ENCODE peak calls at places on chromosomes 4 and X, in nine cellular contexts. X is EL; B is hippocampal formation; L is stimulated activated CD4-positive, alpha-beta T cell treated with anti-CD3 and anti-CD28 coated beads, Interleukin-1b, Interleukin-23, amount 100 ng/mL, for 1 hour; V is activated T-cell treated with anti-CD3 and anti-CD28 coated beads for 24 hours; Q is endothelial cell; J is right cardiac atrium; T is RPMI7951; W is colonic mucosa. U is an unnamed sample.

GRCh38 chr4:108979754-108980153 is 216.9 kb upstream of the ETNPPL start:
- DNase-seq in X (no peak), B (peak; percentile 1), L (no peak), V (no peak), Q (no peak), J (no peak), T (no peak), W (no peak), U (no peak)

GRCh38 chr4:89837385-89837995 is 529 bp upstream of the SNCA start:
- DNase-seq in X (peak; percentile 1), B (peak; percentile 41), L (no peak), V (no peak), Q (peak; percentile 59), J (no peak), T (no peak), W (peak; percentile 20), U (no peak)

GRCh38 chr4:145423017-145423708 is 58.5 kb upstream of the SMAD1 start:
- DNase-seq in X (no peak), B (no peak), L (no peak), V (no peak), Q (no peak), J (no peak), T (no peak), W (no peak), U (no peak)

GRCh38 chrX:153944140-153944799 is at the start of gene RENBP:
- DNase-seq in X (no peak), B (no peak), L (no peak), V (no peak), Q (no peak), J (peak; percentile 63), T (no peak), W (no peak), U (peak; percentile 31)

GRCh38 chr4:176187610-176188009 is 7.8 kb downstream of the SPATA4 start:
- DNase-seq in X (peak; percentile 36), B (no peak), L (no peak), V (no peak), Q (no peak), J (no peak), T (no peak), W (no peak), U (no peak)

GRCh38 chr4:10866691-10867090 is 182.1 kb upstream of the CLNK start:
- DNase-seq in X (no peak), B (no peak), L (no peak), V (no peak), Q (no peak), J (no peak), T (no peak), W (no peak), U (no peak)

GRCh38 chr4:17762705-17763104 is 18.7 kb downstream of the FAM184B start:
- DNase-seq in X (peak; percentile 23), B (no peak), L (no peak), V (no peak), Q (no peak), J (no peak), T (peak; percentile 32), W (no peak), U (no peak)

GRCh38 chr4:161704653-161705052 is 459.1 kb downstream of the FSTL5 start:
- DNase-seq in X (no peak), B (no peak), L (no peak), V (no peak), Q (no peak), J (no peak), T (no peak), W (no peak), U (no peak)

GRCh38 chr4:4585012-4585670 is 43.3 kb upstream of the STX18 start:
- DNase-seq in X (peak; percentile 81), B (no peak), L (no peak), V (no peak), Q (no peak), J (no peak), T (no peak), W (no peak), U (no peak)

GRCh38 chr4:183098080-183098722 is 856 bp upstream of the WWC2 start:
- DNase-seq in X (peak; percentile 69), B (no peak), L (no peak), V (no peak), Q (peak; percentile 69), J (peak; percentile 74), T (peak; percentile 62), W (peak; percentile 29), U (no peak)

GRCh38 chr4:85783483-85783882 is 308.5 kb downstream of the ARHGAP24 start:
- DNase-seq in X (peak; percentile 93), B (no peak), L (no peak), V (no peak), Q (no peak), J (no peak), T (peak; percentile 68), W (no peak), U (no peak)

GRCh38 chrX:147958316-147958715 is 22.8 kb upstream of the FMR1NB start:
- DNase-seq in X (peak; percentile 64), B (no peak), L (no peak), V (no peak), Q (no peak), J (no peak), T (peak; percentile 51), W (no peak), U (no peak)

GRCh38 chrX:120271218-120271617 is 20.6 kb downstream of the ZBTB33 start:
- DNase-seq in X (no peak), B (no peak), L (no peak), V (no peak), Q (no peak), J (no peak), T (no peak), W (no peak), U (no peak)

GRCh38 chrX:119688856-119689455 is 4.0 kb downstream of the SEPTIN6 start:
- DNase-seq in X (no peak), B (no peak), L (no peak), V (no peak), Q (no peak), J (no peak), T (no peak), W (no peak), U (peak; percentile 52)